ENCODE peak calls at places on chromosomes 11 and 22, in four cellular contexts. X, V, K and M are unnamed samples.

GRCh38 chr11:116725434-116726221 is 47.2 kb downstream of the BUD13 start:
- DNase-seq in X (peak; percentile 44), V (no peak), K (peak; percentile 19), M (no peak)

GRCh38 chr11:106917973-106918372 is 100.3 kb downstream of the GUCY1A2 start:
- DNase-seq in X (peak; percentile 0), V (no peak), K (peak; percentile 9), M (peak; percentile 4)

GRCh38 chr11:9859491-9860305 is 195.8 kb downstream of the SWAP70 start:
- DNase-seq in X (peak; percentile 62), V (no peak), K (no peak), M (no peak)

GRCh38 chr11:35590412-35590811 is 27.8 kb upstream of the FJX1 start:
- DNase-seq in X (peak; percentile 49), V (no peak), K (no peak), M (no peak)

GRCh38 chr11:80593981-80594380 is 1153.2 kb upstream of the TENM4 start:
- DNase-seq in X (peak; percentile 44), V (peak; percentile 7), K (no peak), M (no peak)

GRCh38 chr22:22235564-22235963 is 9.0 kb upstream of the VPREB1 start:
- DNase-seq in X (no peak), V (no peak), K (peak; percentile 68), M (peak; percentile 48)

GRCh38 chr11:79062814-79063762 is 377.7 kb downstream of the TENM4 start:
- DNase-seq in X (peak; percentile 41), V (no peak), K (peak; percentile 59), M (peak; percentile 30)

GRCh38 chr22:23178512-23179254 is 1.6 kb upstream of the BCR start:
- DNase-seq in X (peak; percentile 38), V (peak; percentile 47), K (peak; percentile 72), M (peak; percentile 67)

GRCh38 chr11:57491371-57492061 is 24.0 kb downstream of the SLC43A1 start:
- DNase-seq in X (no peak), V (no peak), K (peak; percentile 62), M (no peak)

GRCh38 chr11:94884322-94884721 is 89.0 kb downstream of the CWC15 start:
- DNase-seq in X (no peak), V (no peak), K (no peak), M (no peak)

GRCh38 chr11:103988595-103988969 is 47.9 kb upstream of the DDI1 start:
- DNase-seq in X (peak; percentile 85), V (no peak), K (no peak), M (no peak)

GRCh38 chr11:849951-850776 is 7.5 kb downstream of the TSPAN4 start:
- DNase-seq in X (no peak), V (no peak), K (no peak), M (peak; percentile 31)
- H3K4me1 ChIP-seq in X (peaks cover 33% of the 10 kb centered on the region), V (peaks cover 16% of the 10 kb centered on the region), K (peaks cover 40% of the 10 kb centered on the region), M (peaks cover 35% of the 10 kb centered on the region)

GRCh38 chr11:68231598-68231997 is 18.5 kb upstream of the KMT5B start:
- DNase-seq in X (no peak), V (no peak), K (no peak), M (no peak)
- TF ChIP-seq POLR2A in X (no peak), V (no peak), K (no peak), M (no peak)

GRCh38 chr11:101915811-101916291 is 471 bp downstream of the ANGPTL5 start:
- DNase-seq in X (peak; percentile 36), V (no peak), K (no peak), M (no peak)
- H3K4me3 ChIP-seq in X (peak overlapping the region; percentile 97), V (peak overlapping the region; percentile 76), K (no peak overlapping the region), M (peak overlapping the region; percentile 58)

DNA sequence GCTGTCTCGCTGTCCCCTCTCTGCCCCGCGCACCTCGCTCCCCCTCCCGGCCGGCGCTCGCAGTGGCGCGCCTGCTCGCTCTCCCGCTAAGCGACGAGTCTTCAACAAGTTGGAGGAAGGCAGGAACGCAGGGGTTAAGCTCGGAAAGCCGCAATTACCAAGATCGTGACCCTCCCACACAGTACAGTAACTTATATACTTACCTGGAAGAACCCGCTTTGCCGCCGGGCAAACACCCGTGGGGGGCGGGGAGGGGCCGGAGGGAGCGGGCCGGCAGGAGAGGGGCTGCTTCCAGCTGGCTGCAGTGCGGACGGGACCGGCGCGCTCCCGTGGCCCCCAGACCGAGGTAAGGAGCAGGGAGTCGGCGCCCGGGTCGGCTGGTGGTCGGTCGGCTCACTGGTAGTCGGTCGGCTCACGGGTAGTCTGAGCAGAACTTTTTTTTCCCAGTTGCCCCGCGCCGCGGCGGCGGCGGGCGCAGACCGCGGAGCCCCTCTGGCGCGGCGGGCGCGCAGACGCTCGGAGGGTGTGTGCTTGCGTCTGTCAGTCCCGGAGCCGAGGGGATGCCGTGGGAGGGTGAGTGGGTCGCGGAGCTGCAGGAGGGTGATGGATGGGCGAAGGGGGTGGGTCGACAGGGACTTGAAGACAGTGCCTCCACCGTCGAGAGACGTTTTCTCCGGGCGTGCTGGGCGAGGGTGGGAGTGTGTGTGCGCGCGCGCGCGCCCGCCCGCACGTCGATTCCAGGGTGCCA is 101.2 kb upstream of the HSD17B12 start:
- DNase-seq in X (peak; percentile 42), V (no peak), K (peak; percentile 31), M (no peak)
- H3K4me1 ChIP-seq in X (no peaks in the 10 kb centered on the region), V (no peaks in the 10 kb centered on the region), K (peaks cover 57% of the 10 kb centered on the region), M (peaks cover 61% of the 10 kb centered on the region)

DNA sequence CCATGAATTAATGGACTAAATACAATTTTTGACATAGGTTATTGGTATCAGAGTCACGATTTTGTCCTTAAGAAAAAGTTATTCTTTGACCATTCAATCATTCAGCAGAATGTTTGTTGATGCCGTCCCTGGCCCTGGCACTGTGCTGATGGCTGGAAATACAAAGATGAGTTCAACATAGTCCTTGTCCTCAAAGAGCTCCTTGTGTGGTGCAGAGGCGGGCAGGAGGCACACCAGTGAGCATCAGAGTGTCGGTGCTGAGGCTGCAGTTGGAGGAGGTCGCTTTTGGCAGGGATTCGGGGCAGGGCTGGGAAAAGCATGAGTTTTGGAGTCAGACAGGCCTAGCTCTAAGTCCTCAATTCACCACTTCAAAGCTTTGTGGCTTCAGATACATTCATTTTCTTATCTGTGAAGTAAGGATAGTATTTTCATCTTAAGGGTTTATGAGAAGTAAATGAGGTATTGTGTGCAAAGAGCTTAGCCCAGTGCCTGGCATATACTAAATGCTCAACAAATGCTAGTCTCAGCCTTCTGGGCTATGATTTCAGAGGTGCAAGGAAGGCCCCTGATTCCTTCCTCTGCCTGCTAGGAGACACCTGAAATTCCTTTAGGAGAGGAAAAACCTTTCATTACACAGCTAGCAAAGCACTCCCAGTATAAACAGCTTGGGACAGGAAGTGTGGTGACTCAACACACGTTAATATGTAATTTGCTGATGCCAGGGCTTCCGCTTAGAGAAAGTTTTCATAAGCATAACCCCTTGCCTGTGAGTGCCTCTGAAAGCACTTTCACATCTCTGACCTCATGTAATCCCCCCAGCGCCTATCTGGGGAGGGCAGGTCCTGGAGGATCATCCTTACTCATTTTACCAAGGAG is 113.8 kb downstream of the NECTIN1 start:
- DNase-seq in X (peak; percentile 90), V (peak; percentile 30), K (peak; percentile 13), M (no peak)
- TF ChIP-seq POLR2A in X (no peak), V (no peak), K (no peak), M (no peak)

GRCh38 chr11:126988655-126989054 is 11.9 kb downstream of the KIRREL3 start:
- DNase-seq in X (no peak), V (no peak), K (no peak), M (no peak)

GRCh38 chr11:126990716-126991480 is 9.7 kb downstream of the KIRREL3 start:
- DNase-seq in X (peak; percentile 40), V (no peak), K (no peak), M (no peak)

GRCh38 chr11:126991596-126991995 is 9.0 kb downstream of the KIRREL3 start:
- DNase-seq in X (peak; percentile 80), V (no peak), K (no peak), M (no peak)

GRCh38 chr11:126992065-126992803 is 8.3 kb downstream of the KIRREL3 start:
- DNase-seq in X (peak; percentile 98), V (no peak), K (no peak), M (no peak)

GRCh38 chr11:126989942-126990715 is 10.4 kb downstream of the KIRREL3 start:
- DNase-seq in X (peak; percentile 77), V (peak; percentile 51), K (peak; percentile 79), M (peak; percentile 63)
- H3K4me3 ChIP-seq in X (peak overlapping the region; percentile 27), V (no peak overlapping the region), K (no peak overlapping the region), M (no peak overlapping the region)